ENCODE peak calls at places on chromosome 6, in six cellular contexts. One of them, this sample, is unnamed.

GRCh38 chr6:170447561-170447930 is 105.6 kb downstream of the PSMB1 start:
- DNase-seq in breast epithelium: no peak
- DNase-seq in cardiac muscle cell: no peak
- DNase-seq in mucosa of descending colon: no peak
- DNase-seq in neural progenitor cell: no peak
- DNase-seq in mammary epithelial cell: no peak
- DNase-seq in this sample: no peak

GRCh38 chr6:118306640-118307238 is 241.4 kb upstream of the PLN start:
- DNase-seq in cardiac muscle cell: no peak
- DNase-seq in mammary epithelial cell: no peak
- DNase-seq in mucosa of descending colon: no peak
- DNase-seq in neural progenitor cell: no peak
- DNase-seq in breast epithelium: no peak
- DNase-seq in this sample: no peak

GRCh38 chr6:56767435-56767834 is 124.7 kb upstream of the DST start:
- DNase-seq in mucosa of descending colon: no peak
- DNase-seq in breast epithelium: no peak
- DNase-seq in cardiac muscle cell: no peak
- DNase-seq in mammary epithelial cell: no peak
- DNase-seq in neural progenitor cell: no peak
- DNase-seq in this sample: no peak

GRCh38 chr6:159758031-159759001 is 3.5 kb upstream of the ACAT2 start:
- DNase-seq in cardiac muscle cell: peak; percentile 44
- DNase-seq in mammary epithelial cell: peak; percentile 81
- DNase-seq in neural progenitor cell: no peak
- DNase-seq in breast epithelium: no peak
- DNase-seq in mucosa of descending colon: no peak
- DNase-seq in this sample: peak; percentile 42

GRCh38 chr6:5746392-5747140 is 260.2 kb downstream of the NRN1 start:
- DNase-seq in cardiac muscle cell: no peak
- DNase-seq in mucosa of descending colon: peak; percentile 39
- DNase-seq in mammary epithelial cell: no peak
- DNase-seq in neural progenitor cell: peak; percentile 63
- DNase-seq in breast epithelium: no peak
- DNase-seq in this sample: no peak

GRCh38 chr6:85077098-85077497 is 312.7 kb upstream of the TBX18 start:
- DNase-seq in breast epithelium: no peak
- DNase-seq in mammary epithelial cell: no peak
- DNase-seq in neural progenitor cell: no peak
- DNase-seq in mucosa of descending colon: no peak
- DNase-seq in cardiac muscle cell: no peak
- DNase-seq in this sample: peak; percentile 8

GRCh38 chr6:163422574-163422973 is 8.1 kb downstream of the QKI start:
- DNase-seq in breast epithelium: no peak
- DNase-seq in cardiac muscle cell: no peak
- DNase-seq in mucosa of descending colon: no peak
- DNase-seq in neural progenitor cell: peak; percentile 42
- DNase-seq in mammary epithelial cell: no peak
- DNase-seq in this sample: no peak

GRCh38 chr6:40164345-40164755 is 230.1 kb upstream of the MOCS1 start:
- DNase-seq in mammary epithelial cell: no peak
- DNase-seq in breast epithelium: no peak
- DNase-seq in neural progenitor cell: no peak
- DNase-seq in cardiac muscle cell: no peak
- DNase-seq in mucosa of descending colon: no peak
- DNase-seq in this sample: no peak

GRCh38 chr6:13485923-13486557 is 1.4 kb downstream of the GFOD1 start:
- DNase-seq in neural progenitor cell: peak; percentile 61
- DNase-seq in breast epithelium: no peak
- DNase-seq in cardiac muscle cell: peak; percentile 50
- DNase-seq in mucosa of descending colon: peak; percentile 57
- DNase-seq in mammary epithelial cell: peak; percentile 61
- DNase-seq in this sample: no peak

GRCh38 chr6:2426561-2427340 is 181.3 kb upstream of the GMDS start:
- DNase-seq in mucosa of descending colon: no peak
- DNase-seq in cardiac muscle cell: peak; percentile 61
- DNase-seq in mammary epithelial cell: no peak
- DNase-seq in breast epithelium: no peak
- DNase-seq in neural progenitor cell: no peak
- DNase-seq in this sample: peak; percentile 68

GRCh38 chr6:162377735-162378134 is 349.8 kb downstream of the PRKN start:
- DNase-seq in neural progenitor cell: no peak
- DNase-seq in breast epithelium: no peak
- DNase-seq in mucosa of descending colon: no peak
- DNase-seq in mammary epithelial cell: no peak
- DNase-seq in cardiac muscle cell: no peak
- DNase-seq in this sample: no peak

GRCh38 chr6:94570576-94570975 is 1006.8 kb upstream of the MANEA start:
- DNase-seq in neural progenitor cell: no peak
- DNase-seq in mucosa of descending colon: no peak
- DNase-seq in breast epithelium: no peak
- DNase-seq in cardiac muscle cell: no peak
- DNase-seq in mammary epithelial cell: no peak
- DNase-seq in this sample: no peak

GRCh38 chr6:29989211-29989610 is 46.9 kb downstream of the HLA-A start:
- DNase-seq in mucosa of descending colon: no peak
- DNase-seq in mammary epithelial cell: no peak
- DNase-seq in cardiac muscle cell: no peak
- DNase-seq in neural progenitor cell: no peak
- DNase-seq in breast epithelium: no peak
- DNase-seq in this sample: no peak

GRCh38 chr6:152748843-152749242 is 1.8 kb upstream of the VIP start:
- DNase-seq in breast epithelium: no peak
- DNase-seq in cardiac muscle cell: peak; percentile 34
- DNase-seq in neural progenitor cell: no peak
- DNase-seq in mammary epithelial cell: no peak
- DNase-seq in mucosa of descending colon: no peak
- DNase-seq in this sample: no peak

GRCh38 chr6:83431545-83432165 is 804 bp upstream of the ME1 start:
- DNase-seq in cardiac muscle cell: no peak
- DNase-seq in mucosa of descending colon: peak; percentile 85
- DNase-seq in mammary epithelial cell: peak; percentile 1
- DNase-seq in breast epithelium: no peak
- DNase-seq in neural progenitor cell: no peak
- DNase-seq in this sample: no peak

GRCh38 chr6:20924911-20925543 is 390.8 kb downstream of the CDKAL1 start:
- DNase-seq in mammary epithelial cell: no peak
- DNase-seq in cardiac muscle cell: no peak
- DNase-seq in neural progenitor cell: no peak
- DNase-seq in mucosa of descending colon: no peak
- DNase-seq in breast epithelium: no peak
- DNase-seq in this sample: no peak

GRCh38 chr6:28673800-28674671 is 148.4 kb downstream of the GPX5 start:
- DNase-seq in neural progenitor cell: peak; percentile 76
- DNase-seq in mucosa of descending colon: no peak
- DNase-seq in cardiac muscle cell: peak; percentile 65
- DNase-seq in breast epithelium: no peak
- DNase-seq in mammary epithelial cell: peak; percentile 83
- DNase-seq in this sample: peak; percentile 78

GRCh38 chr6:4394786-4395185 is 259.4 kb upstream of the ECI2 start:
- DNase-seq in mammary epithelial cell: no peak
- DNase-seq in cardiac muscle cell: no peak
- DNase-seq in neural progenitor cell: no peak
- DNase-seq in breast epithelium: no peak
- DNase-seq in mucosa of descending colon: no peak
- DNase-seq in this sample: no peak

GRCh38 chr6:167508919-167509852 is 184.3 kb downstream of the TTLL2 start:
- DNase-seq in mucosa of descending colon: no peak
- DNase-seq in mammary epithelial cell: no peak
- DNase-seq in breast epithelium: no peak
- DNase-seq in neural progenitor cell: no peak
- DNase-seq in cardiac muscle cell: no peak
- DNase-seq in this sample: no peak

GRCh38 chr6:49001856-49002255 is 461.2 kb downstream of the MMUT start:
- DNase-seq in breast epithelium: no peak
- DNase-seq in neural progenitor cell: no peak
- DNase-seq in mammary epithelial cell: peak; percentile 14
- DNase-seq in cardiac muscle cell: peak; percentile 40
- DNase-seq in mucosa of descending colon: no peak
- DNase-seq in this sample: no peak

GRCh38 chr6:72260489-72260888 is 361.4 kb upstream of the KCNQ5 start:
- DNase-seq in cardiac muscle cell: no peak
- DNase-seq in neural progenitor cell: no peak
- DNase-seq in mucosa of descending colon: no peak
- DNase-seq in mammary epithelial cell: no peak
- DNase-seq in breast epithelium: no peak
- DNase-seq in this sample: peak; percentile 27

GRCh38 chr6:85388531-85388930 is 61.4 kb upstream of the NT5E start:
- DNase-seq in cardiac muscle cell: no peak
- DNase-seq in mucosa of descending colon: no peak
- DNase-seq in mammary epithelial cell: no peak
- DNase-seq in neural progenitor cell: no peak
- DNase-seq in breast epithelium: no peak
- DNase-seq in this sample: no peak

GRCh38 chr6:40340196-40340595 is 247.0 kb downstream of the LRFN2 start:
- DNase-seq in breast epithelium: no peak
- DNase-seq in mucosa of descending colon: no peak
- DNase-seq in mammary epithelial cell: no peak
- DNase-seq in cardiac muscle cell: no peak
- DNase-seq in neural progenitor cell: no peak
- DNase-seq in this sample: no peak

GRCh38 chr6:45724511-45724910 is 291.1 kb downstream of the CLIC5 start:
- DNase-seq in mucosa of descending colon: no peak
- DNase-seq in neural progenitor cell: no peak
- DNase-seq in mammary epithelial cell: peak; percentile 72
- DNase-seq in cardiac muscle cell: peak; percentile 89
- DNase-seq in breast epithelium: no peak
- DNase-seq in this sample: peak; percentile 74

GRCh38 chr6:47419621-47420020 is 58.0 kb upstream of the CD2AP start:
- DNase-seq in mammary epithelial cell: peak; percentile 24
- DNase-seq in mucosa of descending colon: no peak
- DNase-seq in cardiac muscle cell: no peak
- DNase-seq in neural progenitor cell: no peak
- DNase-seq in breast epithelium: no peak
- DNase-seq in this sample: no peak

GRCh38 chr6:169363590-169363989 is 109.9 kb upstream of the THBS2 start:
- DNase-seq in neural progenitor cell: no peak
- DNase-seq in breast epithelium: no peak
- DNase-seq in cardiac muscle cell: no peak
- DNase-seq in mucosa of descending colon: no peak
- DNase-seq in mammary epithelial cell: no peak
- DNase-seq in this sample: no peak

DNA sequence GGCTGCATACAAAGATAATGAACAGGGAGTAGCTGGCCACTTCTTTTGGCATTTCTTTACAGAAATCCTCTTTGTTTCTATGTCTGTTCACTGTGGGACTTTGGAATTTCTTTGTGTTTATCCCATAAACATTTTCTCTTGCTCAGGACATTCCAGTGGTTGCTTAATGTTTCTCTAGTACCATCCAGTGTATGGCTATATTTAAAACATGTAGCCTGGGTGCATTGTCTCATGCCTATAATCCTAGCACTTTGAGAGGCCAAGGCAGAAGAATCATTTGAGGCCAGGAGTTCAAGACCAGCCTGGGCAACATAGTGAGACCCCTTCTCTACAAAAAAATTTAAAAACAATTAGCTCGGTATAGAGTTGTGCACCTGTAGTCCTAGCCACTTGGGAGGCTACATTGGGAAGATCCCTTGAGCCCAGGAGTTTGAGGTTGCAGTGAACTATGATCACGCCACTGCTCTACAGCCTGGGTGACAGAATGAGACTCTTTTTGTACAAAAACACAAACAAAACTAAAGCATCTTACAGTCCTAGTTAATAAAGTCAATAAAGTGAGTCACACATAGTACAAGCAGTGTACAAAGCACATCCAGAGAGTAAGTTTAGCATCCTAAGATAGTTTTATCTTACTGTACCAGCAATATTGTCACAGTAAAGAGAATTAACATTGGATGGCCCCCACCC is 63.3 kb downstream of the ZFAND3 start:
- DNase-seq in neural progenitor cell: peak; percentile 18
- DNase-seq in cardiac muscle cell: peak; percentile 78
- DNase-seq in breast epithelium: no peak
- DNase-seq in mucosa of descending colon: no peak
- DNase-seq in mammary epithelial cell: peak; percentile 35
- DNase-seq in this sample: peak; percentile 72
- TF ChIP-seq CTCF in neural progenitor cell: no peak
- TF ChIP-seq CTCF in cardiac muscle cell: no peak
- TF ChIP-seq CTCF in breast epithelium: no peak
- TF ChIP-seq CTCF in mucosa of descending colon: no peak
- TF ChIP-seq CTCF in mammary epithelial cell: no peak
- TF ChIP-seq CTCF in this sample: no peak

GRCh38 chr6:135038335-135038734 is 16.3 kb downstream of the HBS1L start:
- DNase-seq in breast epithelium: no peak
- DNase-seq in mammary epithelial cell: no peak
- DNase-seq in cardiac muscle cell: no peak
- DNase-seq in neural progenitor cell: no peak
- DNase-seq in mucosa of descending colon: no peak
- DNase-seq in this sample: no peak
- H3K36me3 ChIP-seq in breast epithelium: peaks cover 3% of the 10 kb centered on the region
- H3K36me3 ChIP-seq in mammary epithelial cell: peaks cover 9% of the 10 kb centered on the region
- H3K36me3 ChIP-seq in cardiac muscle cell: peaks cover 42% of the 10 kb centered on the region
- H3K36me3 ChIP-seq in neural progenitor cell: peaks cover 13% of the 10 kb centered on the region
- H3K36me3 ChIP-seq in mucosa of descending colon: no peaks in the 10 kb centered on the region
- H3K36me3 ChIP-seq in this sample: peaks cover 5% of the 10 kb centered on the region

GRCh38 chr6:31498748-31499147 is 803 bp downstream of the MICB start:
- DNase-seq in cardiac muscle cell: peak; percentile 16
- DNase-seq in neural progenitor cell: peak; percentile 56
- DNase-seq in mammary epithelial cell: no peak
- DNase-seq in breast epithelium: no peak
- DNase-seq in mucosa of descending colon: no peak
- DNase-seq in this sample: no peak
- H3K4me3 ChIP-seq in cardiac muscle cell: no peak overlapping the region
- H3K4me3 ChIP-seq in neural progenitor cell: peak overlapping the region; percentile 63
- H3K4me3 ChIP-seq in mammary epithelial cell: peak overlapping the region; percentile 13
- H3K4me3 ChIP-seq in breast epithelium: no peak overlapping the region
- H3K4me3 ChIP-seq in mucosa of descending colon: no peak overlapping the region
- H3K4me3 ChIP-seq in this sample: peak overlapping the region; percentile 47

DNA sequence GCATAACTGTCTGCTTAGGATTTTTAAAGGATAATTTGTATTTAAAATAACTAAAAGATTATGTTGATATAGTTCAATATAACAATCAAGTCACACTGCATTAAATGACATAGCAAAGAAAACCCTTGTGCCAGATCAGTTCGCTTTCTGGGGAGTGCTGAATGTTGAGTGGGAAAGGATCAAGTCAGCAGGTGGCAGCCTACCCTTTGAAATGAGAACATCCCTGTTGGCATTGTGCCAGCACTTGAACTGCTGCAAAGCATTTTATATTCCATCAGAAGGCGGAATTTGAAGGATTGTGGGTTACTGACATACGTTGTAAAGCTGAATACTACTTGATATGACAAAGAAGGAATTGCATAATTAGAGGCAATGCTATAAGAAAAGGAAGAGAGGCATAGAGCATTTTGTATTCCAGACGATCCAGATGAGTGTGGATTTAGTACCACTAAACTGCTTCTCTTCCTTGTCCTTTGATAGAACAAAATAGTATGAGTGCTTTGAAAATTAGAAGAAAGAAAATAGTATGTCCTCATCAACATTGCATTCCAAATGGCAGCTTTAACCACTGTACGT is 26.6 kb downstream of the BCKDHB start:
- DNase-seq in breast epithelium: peak; percentile 52
- DNase-seq in mammary epithelial cell: peak; percentile 41
- DNase-seq in cardiac muscle cell: peak; percentile 76
- DNase-seq in neural progenitor cell: peak; percentile 47
- DNase-seq in mucosa of descending colon: peak; percentile 59
- DNase-seq in this sample: peak; percentile 81
- TF ChIP-seq CTCF in breast epithelium: peak; percentile 34
- TF ChIP-seq CTCF in mammary epithelial cell: peak; percentile 64
- TF ChIP-seq CTCF in cardiac muscle cell: peak; percentile 52
- TF ChIP-seq CTCF in neural progenitor cell: peak; percentile 45
- TF ChIP-seq CTCF in mucosa of descending colon: peak; percentile 36
- TF ChIP-seq CTCF in this sample: peak; percentile 71

This sample was measured in brain microvascular endothelial cell.